ENCODE peak calls at places on chromosomes 4 and X, in four cellular contexts. One of them, this sample, is unnamed.
A peak's percentile ranks its signal among the peaks of the same experiment; 100 is the strongest.

GRCh38 chrX:25968920-25969319 is 169.2 kb upstream of the MAGEB18 start:
- DNase-seq in K562: peak; percentile 4
- DNase-seq in HepG2: peak; percentile 0
- DNase-seq in HCT116: no peak
- DNase-seq in this sample: no peak

GRCh38 chr4:89230271-89230670 is 77.3 kb downstream of the GPRIN3 start:
- DNase-seq in K562: no peak
- DNase-seq in HepG2: no peak
- DNase-seq in HCT116: no peak
- DNase-seq in this sample: no peak

GRCh38 chrX:68511255-68511654 is 12.4 kb downstream of the YIPF6 start:
- DNase-seq in K562: peak; percentile 32
- DNase-seq in HepG2: peak; percentile 30
- DNase-seq in HCT116: no peak
- DNase-seq in this sample: no peak

GRCh38 chr4:101938836-101939235 is 148.3 kb downstream of the BANK1 start:
- DNase-seq in K562: no peak
- DNase-seq in HepG2: no peak
- DNase-seq in HCT116: no peak
- DNase-seq in this sample: no peak

GRCh38 chrX:73851014-73852009 is 288.3 kb downstream of the CHIC1 start:
- DNase-seq in K562: peak; percentile 70
- DNase-seq in HepG2: no peak
- DNase-seq in HCT116: no peak
- DNase-seq in this sample: no peak

GRCh38 chr4:9924750-9925149 is 96.5 kb downstream of the SLC2A9 start:
- DNase-seq in K562: no peak
- DNase-seq in HepG2: no peak
- DNase-seq in HCT116: no peak
- DNase-seq in this sample: no peak

GRCh38 chr4:98939446-98939845 is 10.5 kb upstream of the EIF4E start:
- DNase-seq in K562: no peak
- DNase-seq in HepG2: no peak
- DNase-seq in HCT116: no peak
- DNase-seq in this sample: no peak

GRCh38 chr4:128355301-128355700 is 67.7 kb upstream of the PGRMC2 start:
- DNase-seq in K562: peak; percentile 28
- DNase-seq in HepG2: no peak
- DNase-seq in HCT116: no peak
- DNase-seq in this sample: no peak

GRCh38 chr4:139815646-139816601 is 150.3 kb downstream of the MGST2 start:
- DNase-seq in K562: peak; percentile 17
- DNase-seq in HepG2: no peak
- DNase-seq in HCT116: no peak
- DNase-seq in this sample: no peak

GRCh38 chr4:183552274-183553146 is 47.7 kb downstream of the ING2 start:
- DNase-seq in K562: no peak
- DNase-seq in HepG2: no peak
- DNase-seq in HCT116: no peak
- DNase-seq in this sample: no peak

GRCh38 chr4:156294577-156294976 is 340.9 kb upstream of the CTSO start:
- DNase-seq in K562: no peak
- DNase-seq in HepG2: peak; percentile 35
- DNase-seq in HCT116: peak; percentile 76
- DNase-seq in this sample: no peak

GRCh38 chr4:183149968-183150539 is 51.0 kb downstream of the WWC2 start:
- DNase-seq in K562: no peak
- DNase-seq in HepG2: no peak
- DNase-seq in HCT116: no peak
- DNase-seq in this sample: no peak

GRCh38 chr4:133839326-133839725 is 362.3 kb downstream of the PABPC4L start:
- DNase-seq in K562: no peak
- DNase-seq in HepG2: no peak
- DNase-seq in HCT116: no peak
- DNase-seq in this sample: no peak

GRCh38 chr4:46354863-46355262 is 35.1 kb downstream of the GABRA2 start:
- DNase-seq in K562: no peak
- DNase-seq in HepG2: no peak
- DNase-seq in HCT116: no peak
- DNase-seq in this sample: no peak

GRCh38 chr4:168408620-168409019 is 71.7 kb downstream of the DDX60L start:
- DNase-seq in K562: no peak
- DNase-seq in HepG2: no peak
- DNase-seq in HCT116: peak; percentile 27
- DNase-seq in this sample: peak; percentile 8

GRCh38 chrX:113512700-113513395 is 672.2 kb upstream of the AMOT start:
- DNase-seq in K562: no peak
- DNase-seq in HepG2: no peak
- DNase-seq in HCT116: peak; percentile 34
- DNase-seq in this sample: peak; percentile 10

GRCh38 chr4:4640692-4641091 is 98.8 kb upstream of the STX18 start:
- DNase-seq in K562: no peak
- DNase-seq in HepG2: peak; percentile 86
- DNase-seq in HCT116: no peak
- DNase-seq in this sample: no peak

GRCh38 chr4:110977554-110977953 is 354.7 kb upstream of the PITX2 start:
- DNase-seq in K562: no peak
- DNase-seq in HepG2: no peak
- DNase-seq in HCT116: no peak
- DNase-seq in this sample: no peak

GRCh38 chr4:85028910-85029309 is 62.4 kb upstream of the WDFY3 start:
- DNase-seq in K562: no peak
- DNase-seq in HepG2: no peak
- DNase-seq in HCT116: no peak
- DNase-seq in this sample: no peak

GRCh38 chr4:146436423-146437162 is 85.1 kb downstream of the SLC10A7 start:
- DNase-seq in K562: no peak
- DNase-seq in HepG2: no peak
- DNase-seq in HCT116: no peak
- DNase-seq in this sample: no peak

GRCh38 chr4:183355405-183355804 is 33.2 kb upstream of the CLDN24 start:
- DNase-seq in K562: no peak
- DNase-seq in HepG2: no peak
- DNase-seq in HCT116: no peak
- DNase-seq in this sample: no peak

GRCh38 chr4:2334826-2335728 is 73.2 kb upstream of the MXD4 start:
- DNase-seq in K562: no peak
- DNase-seq in HepG2: no peak
- DNase-seq in HCT116: no peak
- DNase-seq in this sample: no peak

GRCh38 chr4:147453561-147454141 is 27.2 kb upstream of the EDNRA start:
- DNase-seq in K562: no peak
- DNase-seq in HepG2: no peak
- DNase-seq in HCT116: peak; percentile 39
- DNase-seq in this sample: no peak

GRCh38 chr4:119037709-119038463 is 97.7 kb upstream of the MYOZ2 start:
- DNase-seq in K562: no peak
- DNase-seq in HepG2: no peak
- DNase-seq in HCT116: no peak
- DNase-seq in this sample: no peak

GRCh38 chr4:105279314-105279713 is 132.6 kb downstream of the TET2 start:
- DNase-seq in K562: no peak
- DNase-seq in HepG2: no peak
- DNase-seq in HCT116: no peak
- DNase-seq in this sample: no peak

GRCh38 chr4:105277702-105278101 is 131.0 kb downstream of the TET2 start:
- DNase-seq in K562: no peak
- DNase-seq in HepG2: no peak
- DNase-seq in HCT116: no peak
- DNase-seq in this sample: no peak

GRCh38 chr4:105282489-105282888 is 135.8 kb downstream of the TET2 start:
- DNase-seq in K562: no peak
- DNase-seq in HepG2: no peak
- DNase-seq in HCT116: no peak
- DNase-seq in this sample: no peak

GRCh38 chr4:105281016-105281415 is 134.3 kb downstream of the TET2 start:
- DNase-seq in K562: no peak
- DNase-seq in HepG2: no peak
- DNase-seq in HCT116: no peak
- DNase-seq in this sample: no peak

DNA sequence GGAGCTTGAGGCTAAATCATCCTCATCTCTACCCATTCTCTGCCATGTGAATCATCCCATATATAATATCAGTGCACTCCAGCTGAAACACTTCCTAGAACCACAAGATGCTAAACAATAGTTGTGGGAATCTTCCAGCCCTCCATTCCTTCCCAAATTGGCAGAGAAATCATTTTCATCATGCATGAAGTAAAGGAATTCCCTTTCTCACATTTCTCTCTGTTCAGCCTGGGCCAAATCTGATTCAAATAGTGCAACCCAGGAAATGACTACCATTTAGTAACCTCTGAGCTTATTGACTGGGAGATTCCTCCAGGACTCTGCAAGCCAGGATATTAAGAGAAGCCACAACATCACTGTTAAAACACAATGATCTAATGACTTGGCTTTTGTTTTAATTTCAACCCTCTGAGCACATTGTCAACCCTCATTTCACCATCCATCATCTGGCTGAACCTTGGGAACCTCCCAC is 133.7 kb downstream of the TET2 start:
- DNase-seq in K562: no peak
- DNase-seq in HepG2: no peak
- DNase-seq in HCT116: no peak
- DNase-seq in this sample: no peak
- TF ChIP-seq REST in K562: no peak
- TF ChIP-seq REST in HepG2: no peak
- TF ChIP-seq REST in HCT116: no peak
- TF ChIP-seq REST in this sample: no peak

GRCh38 chrX:136421338-136421737 is 66.4 kb upstream of the BRS3 start:
- DNase-seq in K562: no peak
- DNase-seq in HepG2: no peak
- DNase-seq in HCT116: no peak
- DNase-seq in this sample: no peak
- TF ChIP-seq TCF7L2 in K562: no peak
- TF ChIP-seq TCF7L2 in HepG2: no peak
- TF ChIP-seq TCF7L2 in HCT116: no peak
- TF ChIP-seq TCF7L2 in this sample: no peak

GRCh38 chr4:165700855-165701254 is 172.2 kb upstream of the TLL1 start:
- DNase-seq in K562: no peak
- DNase-seq in HepG2: peak; percentile 12
- DNase-seq in HCT116: peak; percentile 27
- DNase-seq in this sample: no peak
- TF ChIP-seq CTCF in K562: no peak
- TF ChIP-seq CTCF in HepG2: peak; percentile 62
- TF ChIP-seq CTCF in HCT116: peak; percentile 49
- TF ChIP-seq CTCF in this sample: no peak

GRCh38 chr4:8228319-8229250 is 29.5 kb downstream of the SH3TC1 start:
- DNase-seq in K562: peak; percentile 35
- DNase-seq in HepG2: no peak
- DNase-seq in HCT116: no peak
- DNase-seq in this sample: no peak
- TF ChIP-seq REST in K562: no peak
- TF ChIP-seq REST in HepG2: no peak
- TF ChIP-seq REST in HCT116: no peak
- TF ChIP-seq REST in this sample: no peak

GRCh38 chrX:17377047-17377692 is 2.2 kb downstream of the NHS start:
- DNase-seq in K562: no peak
- DNase-seq in HepG2: no peak
- DNase-seq in HCT116: peak; percentile 40
- DNase-seq in this sample: no peak
- TF ChIP-seq TCF7L2 in K562: no peak
- TF ChIP-seq TCF7L2 in HepG2: no peak
- TF ChIP-seq TCF7L2 in HCT116: peak; percentile 44
- TF ChIP-seq TCF7L2 in this sample: no peak

DNA sequence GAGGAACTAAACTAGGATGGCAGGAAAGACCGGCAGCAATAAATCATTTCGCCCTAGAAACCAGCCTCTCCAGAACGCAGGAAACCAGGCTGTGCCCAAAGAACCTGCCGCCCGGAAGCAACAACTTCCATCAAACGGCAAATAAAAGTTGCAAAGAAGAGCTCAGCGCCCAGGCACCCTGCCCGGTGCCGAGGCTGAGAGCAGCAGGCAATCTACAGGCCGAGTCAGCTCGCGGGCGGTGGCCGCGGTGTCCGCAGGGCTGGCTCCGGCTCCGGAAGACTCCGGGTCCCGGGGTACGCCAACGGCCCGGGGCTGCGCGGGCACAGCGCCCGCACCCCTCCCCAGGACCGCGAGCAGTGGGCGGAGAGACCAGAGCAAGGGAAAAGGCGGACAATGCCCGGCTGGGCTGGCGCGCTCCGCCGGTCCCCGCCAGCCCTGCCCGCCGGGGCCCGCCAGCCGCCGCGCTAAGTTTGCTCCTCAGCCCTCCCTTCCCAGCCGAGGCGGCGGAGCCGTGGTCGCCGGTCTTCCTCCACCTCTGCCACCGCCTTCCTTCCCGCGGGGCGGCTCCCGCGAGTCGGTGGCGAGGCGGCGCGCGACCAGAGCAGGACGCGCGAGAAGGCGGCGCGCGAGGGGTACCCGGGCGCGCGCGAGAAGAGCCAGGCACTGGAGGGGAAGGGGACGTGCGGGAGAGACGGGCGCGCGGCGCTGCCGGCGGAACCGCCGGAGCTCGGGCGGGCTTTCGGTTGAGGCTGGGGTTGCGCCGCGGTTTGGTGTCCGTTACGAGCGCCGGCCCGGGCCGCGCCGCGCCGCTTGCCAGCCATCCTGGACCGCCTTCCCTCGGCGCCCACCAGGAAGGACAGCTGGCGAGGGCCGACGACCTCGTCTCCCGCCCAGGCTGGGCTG is 733 bp downstream of the FRYL start:
- DNase-seq in K562: peak; percentile 66
- DNase-seq in HepG2: peak; percentile 20
- DNase-seq in HCT116: no peak
- DNase-seq in this sample: no peak
- TF ChIP-seq CTCF in K562: peak; percentile 29
- TF ChIP-seq CTCF in HepG2: peak; percentile 29
- TF ChIP-seq CTCF in HCT116: no peak
- TF ChIP-seq CTCF in this sample: peak; percentile 27